ENCODE peak calls at places on chromosomes 12 and 14, in six cellular contexts. One of them, this sample, is unnamed.

GRCh38 chr14:24789277-24789832 is 155.4 kb upstream of the GZMB start:
- DNase-seq in fibroblast of the conjunctiva: no peak
- DNase-seq in WTC11: no peak
- DNase-seq in stromal cell of bone marrow: no peak
- DNase-seq in activated CD4-positive, alpha-beta T cell treated with anti-CD3 and anti-CD28 coated beads, Interleukin-2, amount 50 U/mL, for 4 hours: no peak
- DNase-seq in ovary: no peak
- DNase-seq in this sample: no peak

GRCh38 chr12:125124320-125124966 is 59.2 kb downstream of the AACS start:
- DNase-seq in fibroblast of the conjunctiva: no peak
- DNase-seq in WTC11: no peak
- DNase-seq in stromal cell of bone marrow: no peak
- DNase-seq in activated CD4-positive, alpha-beta T cell treated with anti-CD3 and anti-CD28 coated beads, Interleukin-2, amount 50 U/mL, for 4 hours: no peak
- DNase-seq in ovary: no peak
- DNase-seq in this sample: no peak

GRCh38 chr14:103518416-103519042 is 4.1 kb downstream of the CKB start:
- DNase-seq in fibroblast of the conjunctiva: no peak
- DNase-seq in WTC11: peak; percentile 89
- DNase-seq in stromal cell of bone marrow: no peak
- DNase-seq in activated CD4-positive, alpha-beta T cell treated with anti-CD3 and anti-CD28 coated beads, Interleukin-2, amount 50 U/mL, for 4 hours: peak; percentile 55
- DNase-seq in ovary: peak; percentile 85
- DNase-seq in this sample: no peak

GRCh38 chr12:122423258-122424165 is 1.0 kb upstream of the CLIP1 start:
- DNase-seq in fibroblast of the conjunctiva: no peak
- DNase-seq in WTC11: peak; percentile 45
- DNase-seq in stromal cell of bone marrow: no peak
- DNase-seq in activated CD4-positive, alpha-beta T cell treated with anti-CD3 and anti-CD28 coated beads, Interleukin-2, amount 50 U/mL, for 4 hours: no peak
- DNase-seq in ovary: peak; percentile 40
- DNase-seq in this sample: peak; percentile 49

GRCh38 chr14:50012644-50013043 is 103.7 kb downstream of the VCPKMT start:
- DNase-seq in fibroblast of the conjunctiva: no peak
- DNase-seq in WTC11: no peak
- DNase-seq in stromal cell of bone marrow: no peak
- DNase-seq in activated CD4-positive, alpha-beta T cell treated with anti-CD3 and anti-CD28 coated beads, Interleukin-2, amount 50 U/mL, for 4 hours: no peak
- DNase-seq in ovary: no peak
- DNase-seq in this sample: no peak

GRCh38 chr14:64788706-64789105 is 84.5 kb downstream of the PLEKHG3 start:
- DNase-seq in fibroblast of the conjunctiva: peak; percentile 85
- DNase-seq in WTC11: no peak
- DNase-seq in stromal cell of bone marrow: peak; percentile 92
- DNase-seq in activated CD4-positive, alpha-beta T cell treated with anti-CD3 and anti-CD28 coated beads, Interleukin-2, amount 50 U/mL, for 4 hours: no peak
- DNase-seq in ovary: no peak
- DNase-seq in this sample: peak; percentile 97

GRCh38 chr12:95922231-95922630 is 20.2 kb downstream of the CCDC38 start:
- DNase-seq in fibroblast of the conjunctiva: no peak
- DNase-seq in WTC11: no peak
- DNase-seq in stromal cell of bone marrow: peak; percentile 47
- DNase-seq in activated CD4-positive, alpha-beta T cell treated with anti-CD3 and anti-CD28 coated beads, Interleukin-2, amount 50 U/mL, for 4 hours: no peak
- DNase-seq in ovary: no peak
- DNase-seq in this sample: peak; percentile 2

GRCh38 chr12:15700595-15700994 is 88.6 kb downstream of the EPS8 start:
- DNase-seq in fibroblast of the conjunctiva: peak; percentile 84
- DNase-seq in WTC11: no peak
- DNase-seq in stromal cell of bone marrow: peak; percentile 91
- DNase-seq in activated CD4-positive, alpha-beta T cell treated with anti-CD3 and anti-CD28 coated beads, Interleukin-2, amount 50 U/mL, for 4 hours: no peak
- DNase-seq in ovary: no peak
- DNase-seq in this sample: peak; percentile 96

GRCh38 chr12:114812858-114813761 is 129.1 kb upstream of the TBX3 start:
- DNase-seq in fibroblast of the conjunctiva: no peak
- DNase-seq in WTC11: no peak
- DNase-seq in stromal cell of bone marrow: no peak
- DNase-seq in activated CD4-positive, alpha-beta T cell treated with anti-CD3 and anti-CD28 coated beads, Interleukin-2, amount 50 U/mL, for 4 hours: no peak
- DNase-seq in ovary: no peak
- DNase-seq in this sample: peak; percentile 32

GRCh38 chr14:25122843-25123242 is 72.9 kb upstream of the STXBP6 start:
- DNase-seq in fibroblast of the conjunctiva: no peak
- DNase-seq in WTC11: no peak
- DNase-seq in stromal cell of bone marrow: no peak
- DNase-seq in activated CD4-positive, alpha-beta T cell treated with anti-CD3 and anti-CD28 coated beads, Interleukin-2, amount 50 U/mL, for 4 hours: no peak
- DNase-seq in ovary: no peak
- DNase-seq in this sample: no peak

GRCh38 chr12:47188576-47189441 is 109.0 kb upstream of the AMIGO2 start:
- DNase-seq in fibroblast of the conjunctiva: peak; percentile 60
- DNase-seq in WTC11: no peak
- DNase-seq in stromal cell of bone marrow: peak; percentile 57
- DNase-seq in activated CD4-positive, alpha-beta T cell treated with anti-CD3 and anti-CD28 coated beads, Interleukin-2, amount 50 U/mL, for 4 hours: no peak
- DNase-seq in ovary: no peak
- DNase-seq in this sample: peak; percentile 75

GRCh38 chr12:112924986-112925385 is 13.3 kb upstream of the OAS3 start:
- DNase-seq in fibroblast of the conjunctiva: no peak
- DNase-seq in WTC11: no peak
- DNase-seq in stromal cell of bone marrow: no peak
- DNase-seq in activated CD4-positive, alpha-beta T cell treated with anti-CD3 and anti-CD28 coated beads, Interleukin-2, amount 50 U/mL, for 4 hours: no peak
- DNase-seq in ovary: no peak
- DNase-seq in this sample: no peak

GRCh38 chr14:80663541-80663940 is 278.0 kb downstream of the CEP128 start:
- DNase-seq in fibroblast of the conjunctiva: no peak
- DNase-seq in WTC11: no peak
- DNase-seq in stromal cell of bone marrow: no peak
- DNase-seq in activated CD4-positive, alpha-beta T cell treated with anti-CD3 and anti-CD28 coated beads, Interleukin-2, amount 50 U/mL, for 4 hours: no peak
- DNase-seq in ovary: no peak
- DNase-seq in this sample: no peak

GRCh38 chr12:85626031-85626781 is 210.0 kb downstream of the RASSF9 start:
- DNase-seq in fibroblast of the conjunctiva: peak; percentile 44
- DNase-seq in WTC11: no peak
- DNase-seq in stromal cell of bone marrow: peak; percentile 65
- DNase-seq in activated CD4-positive, alpha-beta T cell treated with anti-CD3 and anti-CD28 coated beads, Interleukin-2, amount 50 U/mL, for 4 hours: no peak
- DNase-seq in ovary: no peak
- DNase-seq in this sample: peak; percentile 88

GRCh38 chr12:210277-211141 is 3.4 kb downstream of the SLC6A12 start:
- DNase-seq in fibroblast of the conjunctiva: no peak
- DNase-seq in WTC11: no peak
- DNase-seq in stromal cell of bone marrow: no peak
- DNase-seq in activated CD4-positive, alpha-beta T cell treated with anti-CD3 and anti-CD28 coated beads, Interleukin-2, amount 50 U/mL, for 4 hours: no peak
- DNase-seq in ovary: no peak
- DNase-seq in this sample: no peak

GRCh38 chr12:14874882-14875281 is 10.8 kb downstream of the MGP start:
- DNase-seq in fibroblast of the conjunctiva: no peak
- DNase-seq in WTC11: no peak
- DNase-seq in stromal cell of bone marrow: no peak
- DNase-seq in activated CD4-positive, alpha-beta T cell treated with anti-CD3 and anti-CD28 coated beads, Interleukin-2, amount 50 U/mL, for 4 hours: no peak
- DNase-seq in ovary: no peak
- DNase-seq in this sample: peak; percentile 68

GRCh38 chr12:118103601-118104382 is at the start of gene VSIG10:
- DNase-seq in fibroblast of the conjunctiva: peak; percentile 21
- DNase-seq in WTC11: peak; percentile 68
- DNase-seq in stromal cell of bone marrow: peak; percentile 21
- DNase-seq in activated CD4-positive, alpha-beta T cell treated with anti-CD3 and anti-CD28 coated beads, Interleukin-2, amount 50 U/mL, for 4 hours: no peak
- DNase-seq in ovary: peak; percentile 80
- DNase-seq in this sample: peak; percentile 42

GRCh38 chr14:21171128-21171527 is 15.3 kb upstream of the OR5AU1 start:
- DNase-seq in fibroblast of the conjunctiva: no peak
- DNase-seq in WTC11: no peak
- DNase-seq in stromal cell of bone marrow: no peak
- DNase-seq in activated CD4-positive, alpha-beta T cell treated with anti-CD3 and anti-CD28 coated beads, Interleukin-2, amount 50 U/mL, for 4 hours: no peak
- DNase-seq in ovary: no peak
- DNase-seq in this sample: no peak

GRCh38 chr12:88810806-88811205 is 230.5 kb upstream of the KITLG start:
- DNase-seq in fibroblast of the conjunctiva: no peak
- DNase-seq in WTC11: no peak
- DNase-seq in stromal cell of bone marrow: no peak
- DNase-seq in activated CD4-positive, alpha-beta T cell treated with anti-CD3 and anti-CD28 coated beads, Interleukin-2, amount 50 U/mL, for 4 hours: no peak
- DNase-seq in ovary: no peak
- DNase-seq in this sample: peak; percentile 19

GRCh38 chr12:14481201-14481600 is 86.5 kb downstream of the PLBD1 start:
- DNase-seq in fibroblast of the conjunctiva: no peak
- DNase-seq in WTC11: no peak
- DNase-seq in stromal cell of bone marrow: no peak
- DNase-seq in activated CD4-positive, alpha-beta T cell treated with anti-CD3 and anti-CD28 coated beads, Interleukin-2, amount 50 U/mL, for 4 hours: no peak
- DNase-seq in ovary: no peak
- DNase-seq in this sample: no peak

GRCh38 chr12:64181504-64182291 is 40.4 kb downstream of the KICS2 start:
- DNase-seq in fibroblast of the conjunctiva: peak; percentile 87
- DNase-seq in WTC11: peak; percentile 16
- DNase-seq in stromal cell of bone marrow: peak; percentile 97
- DNase-seq in activated CD4-positive, alpha-beta T cell treated with anti-CD3 and anti-CD28 coated beads, Interleukin-2, amount 50 U/mL, for 4 hours: no peak
- DNase-seq in ovary: peak; percentile 42
- DNase-seq in this sample: peak; percentile 99

GRCh38 chr12:79936670-79937069 is 1.8 kb upstream of the PPP1R12A start:
- DNase-seq in fibroblast of the conjunctiva: no peak
- DNase-seq in WTC11: no peak
- DNase-seq in stromal cell of bone marrow: no peak
- DNase-seq in activated CD4-positive, alpha-beta T cell treated with anti-CD3 and anti-CD28 coated beads, Interleukin-2, amount 50 U/mL, for 4 hours: no peak
- DNase-seq in ovary: no peak
- DNase-seq in this sample: no peak

GRCh38 chr14:35766036-35766699 is 42.9 kb downstream of the RALGAPA1 start:
- DNase-seq in fibroblast of the conjunctiva: no peak
- DNase-seq in WTC11: no peak
- DNase-seq in stromal cell of bone marrow: no peak
- DNase-seq in activated CD4-positive, alpha-beta T cell treated with anti-CD3 and anti-CD28 coated beads, Interleukin-2, amount 50 U/mL, for 4 hours: no peak
- DNase-seq in ovary: no peak
- DNase-seq in this sample: no peak

GRCh38 chr14:59028476-59029202 is 159.8 kb upstream of the DAAM1 start:
- DNase-seq in fibroblast of the conjunctiva: peak; percentile 77
- DNase-seq in WTC11: peak; percentile 61
- DNase-seq in stromal cell of bone marrow: peak; percentile 77
- DNase-seq in activated CD4-positive, alpha-beta T cell treated with anti-CD3 and anti-CD28 coated beads, Interleukin-2, amount 50 U/mL, for 4 hours: no peak
- DNase-seq in ovary: peak; percentile 75
- DNase-seq in this sample: peak; percentile 94

GRCh38 chr14:57583396-57583795 is 89.7 kb upstream of the CCDC198 start:
- DNase-seq in fibroblast of the conjunctiva: no peak
- DNase-seq in WTC11: no peak
- DNase-seq in stromal cell of bone marrow: no peak
- DNase-seq in activated CD4-positive, alpha-beta T cell treated with anti-CD3 and anti-CD28 coated beads, Interleukin-2, amount 50 U/mL, for 4 hours: no peak
- DNase-seq in ovary: no peak
- DNase-seq in this sample: no peak

GRCh38 chr14:64118892-64119291 is 175.3 kb downstream of the ESR2 start:
- DNase-seq in fibroblast of the conjunctiva: no peak
- DNase-seq in WTC11: no peak
- DNase-seq in stromal cell of bone marrow: no peak
- DNase-seq in activated CD4-positive, alpha-beta T cell treated with anti-CD3 and anti-CD28 coated beads, Interleukin-2, amount 50 U/mL, for 4 hours: no peak
- DNase-seq in ovary: no peak
- DNase-seq in this sample: no peak

GRCh38 chr14:90760591-90761316 is 55.5 kb downstream of the TTC7B start:
- DNase-seq in fibroblast of the conjunctiva: peak; percentile 14
- DNase-seq in WTC11: no peak
- DNase-seq in stromal cell of bone marrow: no peak
- DNase-seq in activated CD4-positive, alpha-beta T cell treated with anti-CD3 and anti-CD28 coated beads, Interleukin-2, amount 50 U/mL, for 4 hours: no peak
- DNase-seq in ovary: no peak
- DNase-seq in this sample: peak; percentile 10

This sample was measured in astrocyte.